ENCODE peak calls at places on chromosomes 5 and 9, in four cellular contexts. M is T-helper 17 cell, G is fibroblast of lung, N is HCT116. X is an unnamed sample. For H3K9me3, the result is how much of the 10 kb centered on the place peaks cover.

GRCh38 chr9:104279535-104280215 is 185.6 kb downstream of the SMC2 start:
- DNase-seq in M (no peak), G (peak), N (no peak), X (no peak)

GRCh38 chr5:51433052-51433710 is 49.9 kb downstream of the ISL1 start:
- DNase-seq in M (no peak), G (no peak), N (peak), X (no peak)

GRCh38 chr5:53792338-53792737 is 231.9 kb downstream of the NDUFS4 start:
- DNase-seq in M (no peak), G (no peak), N (no peak), X (no peak)

GRCh38 chr5:93789173-93790070 is 48.0 kb upstream of the POU5F2 start:
- DNase-seq in M (no peak), G (peak), N (no peak), X (no peak)

GRCh38 chr9:13567833-13568232 is 288.3 kb upstream of the MPDZ start:
- DNase-seq in M (no peak), G (no peak), N (no peak), X (no peak)

GRCh38 chr5:13552361-13552760 is 392.1 kb downstream of the DNAH5 start:
- DNase-seq in M (no peak), G (no peak), N (no peak), X (no peak)

GRCh38 chr5:95643152-95643551 is 3.4 kb upstream of the RFESD start:
- DNase-seq in M (no peak), G (no peak), N (no peak), X (no peak)

GRCh38 chr9:130245474-130245873 is 20.1 kb upstream of the HMCN2 start:
- DNase-seq in M (no peak), G (no peak), N (no peak), X (no peak)

GRCh38 chr9:127004946-127005769 is 90.6 kb downstream of the RALGPS1 start:
- DNase-seq in M (peak), G (peak), N (no peak), X (no peak)

GRCh38 chr9:129382281-129383004 is 204.4 kb upstream of the IER5L start:
- DNase-seq in M (no peak), G (no peak), N (no peak), X (no peak)

GRCh38 chr5:151080620-151081425 is at the start of gene TNIP1:
- DNase-seq in M (peak), G (peak), N (peak), X (peak)

GRCh38 chr9:130732131-130732530 is 38.6 kb downstream of the EXOSC2 start:
- DNase-seq in M (no peak), G (peak), N (no peak), X (no peak)

GRCh38 chr9:69715096-69715495 is 42.9 kb upstream of the APBA1 start:
- DNase-seq in M (no peak), G (no peak), N (no peak), X (no peak)

GRCh38 chr5:179284751-179285191 is 60.5 kb downstream of the ADAMTS2 start:
- DNase-seq in M (no peak), G (no peak), N (no peak), X (no peak)

GRCh38 chr5:74122175-74122574 is 496.2 kb downstream of the ARHGEF28 start:
- DNase-seq in M (no peak), G (no peak), N (no peak), X (no peak)

GRCh38 chr5:87645241-87645640 is 232.5 kb upstream of the CCNH start:
- DNase-seq in M (no peak), G (no peak), N (peak), X (no peak)

GRCh38 chr5:117736693-117737092 is 1162.1 kb upstream of the SEMA6A start:
- DNase-seq in M (no peak), G (no peak), N (no peak), X (no peak)

GRCh38 chr5:145540375-145540774 is 294.8 kb downstream of the PRELID2 start:
- DNase-seq in M (no peak), G (no peak), N (no peak), X (no peak)

GRCh38 chr5:67855523-67855922 is 360.0 kb upstream of the PIK3R1 start:
- DNase-seq in M (no peak), G (no peak), N (no peak), X (no peak)

GRCh38 chr9:128361296-128361980 is 9.7 kb upstream of the URM1 start:
- DNase-seq in M (no peak), G (no peak), N (no peak), X (no peak)

GRCh38 chr5:39224196-39224754 is 4.9 kb upstream of the FYB1 start:
- DNase-seq in M (no peak), G (peak), N (no peak), X (no peak)

DNA sequence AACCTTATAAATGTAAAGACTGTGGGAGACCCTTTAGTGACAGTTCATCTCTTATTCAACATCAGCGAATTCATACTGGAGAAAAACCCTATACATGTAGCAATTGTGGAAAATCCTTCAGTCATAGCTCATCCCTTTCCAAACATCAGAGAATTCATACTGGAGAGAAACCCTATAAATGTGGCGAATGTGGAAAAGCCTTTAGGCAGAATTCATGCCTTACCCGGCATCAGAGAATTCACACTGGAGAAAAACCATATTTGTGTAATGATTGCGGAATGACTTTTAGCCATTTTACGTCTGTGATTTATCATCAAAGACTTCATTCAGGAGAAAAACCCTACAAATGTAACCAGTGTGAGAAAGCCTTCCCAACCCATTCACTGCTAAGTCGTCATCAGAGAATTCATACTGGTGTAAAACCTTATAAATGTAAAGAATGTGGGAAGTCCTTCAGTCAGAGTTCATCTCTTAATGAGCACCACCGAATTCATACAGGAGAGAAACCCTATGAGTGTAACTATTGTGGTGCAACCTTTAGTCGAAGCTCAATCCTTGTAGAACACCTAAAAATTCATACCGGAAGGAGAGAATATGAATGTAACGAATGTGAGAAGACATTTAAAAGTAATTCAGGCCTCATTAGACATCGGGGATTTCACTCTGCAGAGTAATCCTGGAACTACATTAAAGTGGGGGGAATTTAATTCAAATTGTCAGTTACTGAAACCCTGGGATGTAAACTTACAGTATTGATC is 17.7 kb downstream of the ZNF483 start:
- DNase-seq in M (no peak), G (no peak), N (no peak), X (no peak)
- H3K9me3 ChIP-seq in M (under half), G (under half), N (under half), X (under half)

DNA sequence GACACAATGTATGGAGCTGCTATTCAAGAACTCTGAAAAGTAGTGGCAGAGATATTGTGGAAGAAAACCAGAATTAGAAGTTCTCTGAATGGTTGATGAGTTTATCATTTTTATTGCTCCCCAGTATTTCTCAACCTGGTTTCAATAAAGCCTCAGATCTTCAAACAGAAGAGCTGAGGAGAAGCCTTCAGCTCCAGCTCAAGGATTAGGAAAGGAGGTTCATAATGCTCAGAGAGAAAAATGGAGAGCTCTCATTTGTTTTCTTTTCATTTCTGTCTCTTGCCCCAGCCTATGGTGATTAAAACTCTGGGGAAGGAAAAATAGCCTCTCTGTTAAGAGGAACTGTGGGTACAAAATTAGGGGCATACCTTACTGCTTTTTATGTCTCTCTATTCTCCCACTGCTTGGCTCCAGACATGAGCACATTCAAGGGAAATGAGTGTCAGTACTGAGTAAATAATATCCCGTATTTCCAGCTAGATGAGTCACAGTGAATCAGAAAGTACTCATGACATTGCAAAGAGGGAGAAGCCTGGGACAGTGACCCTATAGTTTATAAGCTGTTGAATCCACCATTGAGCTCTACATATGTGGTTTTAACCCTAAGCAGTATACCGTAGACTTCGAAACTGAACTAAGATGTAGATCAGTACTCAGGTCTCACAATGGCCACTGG is 138.1 kb downstream of the EMB start:
- DNase-seq in M (no peak), G (peak), N (peak), X (no peak)
- H3K9me3 ChIP-seq in M (under half), G (under half), N (under half), X (under half)

GRCh38 chr5:167332291-167332690 is 959.2 kb upstream of the WWC1 start:
- DNase-seq in M (no peak), G (no peak), N (no peak), X (no peak)
- H3K9me3 ChIP-seq in M (under half), G (under half), N (under half), X (under half)

DNA sequence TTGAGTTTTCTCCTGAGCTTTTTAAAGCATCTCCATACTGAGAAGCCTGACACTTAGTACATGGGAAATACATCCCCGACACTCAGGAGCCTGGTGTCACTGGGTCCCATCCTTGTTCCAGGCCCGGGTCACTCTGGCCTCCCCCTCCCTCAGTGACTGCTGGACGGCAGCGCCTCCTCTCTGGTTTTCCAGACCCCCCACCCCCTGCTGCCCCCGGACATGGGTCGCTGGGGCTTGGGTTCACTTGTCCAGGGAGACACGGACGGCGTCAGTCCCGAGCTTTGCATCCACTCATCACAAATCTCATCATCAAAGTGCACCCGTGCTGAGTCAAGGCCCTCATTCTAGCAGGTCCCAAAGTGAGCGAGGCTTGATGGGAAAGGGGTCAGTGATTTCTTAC is 243.0 kb downstream of the IRX2 start:
- DNase-seq in M (no peak), G (no peak), N (no peak), X (no peak)
- H3K9me3 ChIP-seq in M (under half), G (under half), N (under half), X (under half)

DNA sequence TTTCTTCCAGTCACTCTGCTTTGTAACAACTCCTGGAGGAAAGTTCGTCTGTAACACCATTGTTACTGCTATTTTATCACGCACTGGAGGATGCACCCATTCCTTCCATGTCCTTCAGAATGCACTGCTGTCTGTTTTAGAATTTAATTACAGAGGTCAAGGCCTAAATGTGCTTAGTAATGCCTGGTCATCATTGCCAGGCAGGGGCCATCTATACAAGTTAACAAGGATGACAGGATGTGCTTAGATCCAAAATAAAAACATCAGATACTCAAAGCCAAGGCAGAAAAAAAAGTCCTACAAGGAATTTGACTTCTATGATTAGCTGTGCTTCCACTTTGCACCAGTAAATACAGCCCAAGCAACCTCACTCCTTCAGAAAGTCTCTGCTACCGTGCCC is 371.4 kb downstream of the SEMA5A start:
- DNase-seq in M (no peak), G (no peak), N (no peak), X (no peak)
- H3K9me3 ChIP-seq in M (under half), G (under half), N (under half), X (under half)

GRCh38 chr5:130890610-130891009 is 274.4 kb downstream of the HINT1 start:
- DNase-seq in M (no peak), G (no peak), N (no peak), X (no peak)

GRCh38 chr5:130884033-130884432 is 281.0 kb downstream of the HINT1 start:
- DNase-seq in M (no peak), G (no peak), N (no peak), X (no peak)

GRCh38 chr5:130885027-130885426 is 280.0 kb downstream of the HINT1 start:
- DNase-seq in M (no peak), G (no peak), N (no peak), X (peak)

GRCh38 chr5:130885718-130886117 is 279.3 kb downstream of the HINT1 start:
- DNase-seq in M (no peak), G (no peak), N (no peak), X (no peak)
- H3K9me3 ChIP-seq in M (under half), G (under half), N (under half), X (under half)

X was measured in Caco-2.